ENCODE peak calls at places on chromosomes 13 and 19, in eight cellular contexts. One of them, this sample, is unnamed.
A peak's percentile ranks its signal among the peaks of the same experiment; 100 is the strongest.

GRCh38 chr13:30493670-30494381 is 28.1 kb upstream of the HMGB1 start:
- DNase-seq in amniotic stem cell: no peak
- DNase-seq in RCC 7860: no peak
- DNase-seq in NCI-H1930: no peak
- DNase-seq in MV-4-11: no peak
- DNase-seq in HEK293T: no peak
- DNase-seq in mucosa of descending colon: no peak
- DNase-seq in fibroblast of the conjunctiva: no peak
- DNase-seq in this sample: no peak

GRCh38 chr13:33743438-33744368 is 74.2 kb upstream of the RFC3 start:
- DNase-seq in amniotic stem cell: no peak
- DNase-seq in RCC 7860: no peak
- DNase-seq in NCI-H1930: no peak
- DNase-seq in MV-4-11: peak; percentile 98
- DNase-seq in HEK293T: no peak
- DNase-seq in mucosa of descending colon: no peak
- DNase-seq in fibroblast of the conjunctiva: no peak
- DNase-seq in this sample: no peak

GRCh38 chr13:38735655-38736440 is 49.0 kb downstream of the FREM2 start:
- DNase-seq in amniotic stem cell: no peak
- DNase-seq in RCC 7860: no peak
- DNase-seq in NCI-H1930: no peak
- DNase-seq in MV-4-11: no peak
- DNase-seq in HEK293T: no peak
- DNase-seq in mucosa of descending colon: no peak
- DNase-seq in fibroblast of the conjunctiva: no peak
- DNase-seq in this sample: no peak

GRCh38 chr13:25171517-25172302 is at the start of gene AMER2:
- DNase-seq in amniotic stem cell: no peak
- DNase-seq in RCC 7860: no peak
- DNase-seq in NCI-H1930: peak; percentile 16
- DNase-seq in MV-4-11: no peak
- DNase-seq in HEK293T: peak; percentile 33
- DNase-seq in mucosa of descending colon: no peak
- DNase-seq in fibroblast of the conjunctiva: no peak
- DNase-seq in this sample: no peak

GRCh38 chr13:34913040-34913439 is 29.0 kb upstream of the NBEA start:
- DNase-seq in amniotic stem cell: no peak
- DNase-seq in RCC 7860: no peak
- DNase-seq in NCI-H1930: no peak
- DNase-seq in MV-4-11: no peak
- DNase-seq in HEK293T: peak; percentile 18
- DNase-seq in mucosa of descending colon: no peak
- DNase-seq in fibroblast of the conjunctiva: no peak
- DNase-seq in this sample: no peak

GRCh38 chr13:48828962-48829405 is 146.7 kb upstream of the FNDC3A start:
- DNase-seq in amniotic stem cell: no peak
- DNase-seq in RCC 7860: peak; percentile 64
- DNase-seq in NCI-H1930: no peak
- DNase-seq in MV-4-11: no peak
- DNase-seq in HEK293T: no peak
- DNase-seq in mucosa of descending colon: no peak
- DNase-seq in fibroblast of the conjunctiva: no peak
- DNase-seq in this sample: no peak

GRCh38 chr19:42468273-42468796 is 25.6 kb upstream of the CXCL17 start:
- DNase-seq in amniotic stem cell: peak; percentile 65
- DNase-seq in RCC 7860: peak; percentile 51
- DNase-seq in NCI-H1930: no peak
- DNase-seq in MV-4-11: peak; percentile 81
- DNase-seq in HEK293T: peak; percentile 54
- DNase-seq in mucosa of descending colon: peak; percentile 58
- DNase-seq in fibroblast of the conjunctiva: peak; percentile 76
- DNase-seq in this sample: peak; percentile 57

GRCh38 chr19:29841559-29842367 is 30.0 kb downstream of the CCNE1 start:
- DNase-seq in amniotic stem cell: no peak
- DNase-seq in RCC 7860: peak; percentile 5
- DNase-seq in NCI-H1930: no peak
- DNase-seq in MV-4-11: no peak
- DNase-seq in HEK293T: peak; percentile 65
- DNase-seq in mucosa of descending colon: no peak
- DNase-seq in fibroblast of the conjunctiva: no peak
- DNase-seq in this sample: no peak

GRCh38 chr13:51997641-51998330 is 13.5 kb downstream of the ATP7B start:
- DNase-seq in amniotic stem cell: no peak
- DNase-seq in RCC 7860: no peak
- DNase-seq in NCI-H1930: no peak
- DNase-seq in MV-4-11: no peak
- DNase-seq in HEK293T: peak; percentile 51
- DNase-seq in mucosa of descending colon: no peak
- DNase-seq in fibroblast of the conjunctiva: no peak
- DNase-seq in this sample: no peak

GRCh38 chr13:42330991-42331390 is 59.0 kb downstream of the AKAP11 start:
- DNase-seq in amniotic stem cell: no peak
- DNase-seq in RCC 7860: no peak
- DNase-seq in NCI-H1930: no peak
- DNase-seq in MV-4-11: no peak
- DNase-seq in HEK293T: no peak
- DNase-seq in mucosa of descending colon: no peak
- DNase-seq in fibroblast of the conjunctiva: peak; percentile 37
- DNase-seq in this sample: no peak

GRCh38 chr13:100514788-100515409 is 73.7 kb downstream of the GGACT start:
- DNase-seq in amniotic stem cell: peak; percentile 60
- DNase-seq in RCC 7860: peak; percentile 52
- DNase-seq in NCI-H1930: peak; percentile 84
- DNase-seq in MV-4-11: peak; percentile 50
- DNase-seq in HEK293T: peak; percentile 76
- DNase-seq in mucosa of descending colon: peak; percentile 91
- DNase-seq in fibroblast of the conjunctiva: peak; percentile 59
- DNase-seq in this sample: peak; percentile 44

GRCh38 chr13:20430296-20430695 is 95.4 kb downstream of the CRYL1 start:
- DNase-seq in amniotic stem cell: no peak
- DNase-seq in RCC 7860: no peak
- DNase-seq in NCI-H1930: no peak
- DNase-seq in MV-4-11: no peak
- DNase-seq in HEK293T: no peak
- DNase-seq in mucosa of descending colon: no peak
- DNase-seq in fibroblast of the conjunctiva: no peak
- DNase-seq in this sample: no peak

GRCh38 chr13:90551253-90551652 is 796.2 kb upstream of the MIR17HG start:
- DNase-seq in amniotic stem cell: no peak
- DNase-seq in RCC 7860: no peak
- DNase-seq in NCI-H1930: no peak
- DNase-seq in MV-4-11: no peak
- DNase-seq in HEK293T: no peak
- DNase-seq in mucosa of descending colon: no peak
- DNase-seq in fibroblast of the conjunctiva: no peak
- DNase-seq in this sample: no peak

GRCh38 chr13:26200811-26201210 is 21.3 kb downstream of the RNF6 start:
- DNase-seq in amniotic stem cell: no peak
- DNase-seq in RCC 7860: no peak
- DNase-seq in NCI-H1930: no peak
- DNase-seq in MV-4-11: no peak
- DNase-seq in HEK293T: no peak
- DNase-seq in mucosa of descending colon: no peak
- DNase-seq in fibroblast of the conjunctiva: no peak
- DNase-seq in this sample: no peak

GRCh38 chr19:39916851-39917396 is 17.5 kb downstream of the FCGBP start:
- DNase-seq in amniotic stem cell: no peak
- DNase-seq in RCC 7860: no peak
- DNase-seq in NCI-H1930: no peak
- DNase-seq in MV-4-11: peak; percentile 41
- DNase-seq in HEK293T: no peak
- DNase-seq in mucosa of descending colon: no peak
- DNase-seq in fibroblast of the conjunctiva: no peak
- DNase-seq in this sample: no peak

This sample was measured in AG09319.